ENCODE peak calls at places on chromosomes 13 and 19, in eight cellular contexts. F is fibroblast of lung, D is GM23338, L is neuronal stem cell, U is IMR-90, P is neural progenitor cell, E is GM23248, M is astrocyte. Z is an unnamed sample.

GRCh38 chr19:7658219-7658686 is 10.6 kb upstream of the RETN start:
- DNase-seq in F (no peak), D (peak), L (no peak), U (no peak), P (peak), E (peak), M (no peak), Z (peak)

GRCh38 chr13:99366075-99366987 is 59.1 kb upstream of the GPR183 start:
- DNase-seq in F (no peak), D (no peak), L (no peak), U (no peak), P (no peak), E (no peak), M (no peak), Z (no peak)

GRCh38 chr19:35138305-35138799 is 272 bp upstream of the FXYD1 start:
- DNase-seq in F (peak), D (no peak), L (no peak), U (no peak), P (no peak), E (no peak), M (no peak), Z (no peak)

GRCh38 chr13:49183672-49184315 is 36.3 kb upstream of the MLNR start:
- DNase-seq in F (no peak), D (no peak), L (no peak), U (peak), P (no peak), E (peak), M (no peak), Z (peak)

GRCh38 chr19:21238670-21239069 is 90.5 kb downstream of the ZNF708 start:
- DNase-seq in F (no peak), D (no peak), L (no peak), U (no peak), P (no peak), E (no peak), M (no peak), Z (no peak)

GRCh38 chr19:4913996-4914735 is 4.9 kb downstream of the UHRF1 start:
- DNase-seq in F (peak), D (no peak), L (no peak), U (peak), P (no peak), E (peak), M (peak), Z (peak)

GRCh38 chr13:23805015-23805583 is 84.1 kb downstream of the MIPEP start:
- DNase-seq in F (no peak), D (no peak), L (no peak), U (no peak), P (no peak), E (no peak), M (no peak), Z (no peak)

GRCh38 chr13:66264976-66265375 is 965.2 kb downstream of the PCDH9 start:
- DNase-seq in F (no peak), D (no peak), L (no peak), U (peak), P (peak), E (no peak), M (peak), Z (no peak)

GRCh38 chr13:91247768-91248167 is 99.7 kb upstream of the MIR17HG start:
- DNase-seq in F (peak), D (peak), L (peak), U (no peak), P (no peak), E (peak), M (no peak), Z (no peak)

GRCh38 chr19:36031308-36031707 is 1.4 kb downstream of the CLIP3 start:
- DNase-seq in F (no peak), D (no peak), L (no peak), U (no peak), P (no peak), E (no peak), M (no peak), Z (no peak)

GRCh38 chr19:42528354-42529247 is at the start of gene CEACAM1:
- DNase-seq in F (no peak), D (no peak), L (no peak), U (no peak), P (no peak), E (peak), M (no peak), Z (no peak)

GRCh38 chr13:82165396-82166174 is 1716.7 kb downstream of the SLITRK1 start:
- DNase-seq in F (no peak), D (no peak), L (no peak), U (no peak), P (no peak), E (no peak), M (no peak), Z (no peak)

GRCh38 chr13:48317511-48317981 is 14.0 kb downstream of the RB1 start:
- DNase-seq in F (no peak), D (no peak), L (no peak), U (no peak), P (no peak), E (no peak), M (no peak), Z (no peak)

GRCh38 chr13:79090552-79091159 is 315.4 kb downstream of the RBM26 start:
- DNase-seq in F (no peak), D (peak), L (no peak), U (no peak), P (no peak), E (no peak), M (no peak), Z (no peak)

GRCh38 chr13:41177616-41178015 is 16.8 kb downstream of the KBTBD7 start:
- DNase-seq in F (no peak), D (no peak), L (no peak), U (no peak), P (no peak), E (peak), M (no peak), Z (no peak)

GRCh38 chr13:87153371-87153770 is 517.8 kb upstream of the SLITRK5 start:
- DNase-seq in F (no peak), D (no peak), L (no peak), U (no peak), P (no peak), E (no peak), M (no peak), Z (no peak)

GRCh38 chr13:114145256-114145655 is 12.8 kb upstream of the RASA3 start:
- DNase-seq in F (no peak), D (no peak), L (no peak), U (no peak), P (peak), E (no peak), M (no peak), Z (no peak)

GRCh38 chr13:106213028-106213427 is 322.4 kb downstream of the EFNB2 start:
- DNase-seq in F (no peak), D (peak), L (peak), U (no peak), P (peak), E (no peak), M (no peak), Z (no peak)

GRCh38 chr13:113792821-113793717 is 34.0 kb downstream of the TMEM255B start:
- DNase-seq in F (no peak), D (no peak), L (no peak), U (no peak), P (no peak), E (peak), M (no peak), Z (no peak)

GRCh38 chr13:114035583-114036501 is 62.0 kb upstream of the C13orf46 start:
- DNase-seq in F (peak), D (no peak), L (no peak), U (peak), P (peak), E (peak), M (peak), Z (no peak)

GRCh38 chr19:24049537-24049936 is 37.5 kb upstream of the ZNF254 start:
- DNase-seq in F (no peak), D (no peak), L (no peak), U (no peak), P (no peak), E (no peak), M (no peak), Z (no peak)

GRCh38 chr13:93963266-93964131 is 516.0 kb downstream of the DCT start:
- DNase-seq in F (peak), D (no peak), L (no peak), U (peak), P (no peak), E (peak), M (peak), Z (peak)

GRCh38 chr13:113272791-113273190 is 24.2 kb upstream of the LAMP1 start:
- DNase-seq in F (no peak), D (no peak), L (no peak), U (no peak), P (no peak), E (no peak), M (no peak), Z (no peak)

GRCh38 chr13:113059891-113060290 is 45.7 kb upstream of the F7 start:
- DNase-seq in F (no peak), D (peak), L (no peak), U (no peak), P (no peak), E (no peak), M (no peak), Z (no peak)

GRCh38 chr13:66879971-66880370 is 350.2 kb downstream of the PCDH9 start:
- DNase-seq in F (no peak), D (no peak), L (no peak), U (no peak), P (no peak), E (no peak), M (no peak), Z (no peak)

GRCh38 chr19:46181386-46181774 is 33.3 kb downstream of the IGFL2 start:
- DNase-seq in F (peak), D (no peak), L (no peak), U (peak), P (no peak), E (peak), M (peak), Z (no peak)

GRCh38 chr13:96075953-96076543 is 13.9 kb upstream of the HS6ST3 start:
- DNase-seq in F (peak), D (peak), L (no peak), U (peak), P (no peak), E (peak), M (no peak), Z (peak)

DNA sequence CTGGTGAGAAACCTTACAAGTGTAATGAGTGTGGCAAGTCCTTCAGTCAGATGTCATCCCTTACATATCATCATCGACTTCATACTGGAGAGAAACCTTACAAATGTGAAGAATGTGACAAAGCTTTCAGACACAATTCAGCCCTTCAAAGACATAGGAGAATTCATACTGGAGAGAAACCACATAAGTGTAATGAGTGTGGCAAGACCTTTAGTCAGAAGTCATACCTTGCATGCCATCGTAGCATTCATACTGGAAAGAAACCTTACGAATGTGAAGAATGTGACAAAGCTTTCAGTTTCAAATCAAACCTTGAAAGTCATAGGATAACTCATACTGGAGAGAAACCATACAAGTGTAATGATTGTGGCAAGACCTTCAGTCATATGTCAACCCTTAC is 13.6 kb upstream of the ZNF765 start:
- DNase-seq in F (no peak), D (no peak), L (no peak), U (no peak), P (no peak), E (no peak), M (no peak), Z (no peak)
- H3K4me3 ChIP-seq in F (no peak), D (no peak), L (no peak), U (no peak), P (no peak), E (no peak), M (no peak), Z (no peak)

GRCh38 chr19:3345850-3346460 is 20.4 kb upstream of the NFIC start:
- DNase-seq in F (no peak), D (no peak), L (no peak), U (no peak), P (no peak), E (no peak), M (no peak), Z (no peak)

GRCh38 chr19:3344608-3345598 is 21.5 kb upstream of the NFIC start:
- DNase-seq in F (no peak), D (no peak), L (no peak), U (no peak), P (no peak), E (no peak), M (no peak), Z (no peak)

GRCh38 chr19:3348042-3348441 is 18.3 kb upstream of the NFIC start:
- DNase-seq in F (no peak), D (no peak), L (no peak), U (no peak), P (no peak), E (no peak), M (no peak), Z (no peak)

GRCh38 chr19:3343619-3344502 is 22.5 kb upstream of the NFIC start:
- DNase-seq in F (peak), D (peak), L (no peak), U (peak), P (no peak), E (peak), M (peak), Z (peak)

GRCh38 chr19:3346677-3347353 is 19.6 kb upstream of the NFIC start:
- DNase-seq in F (peak), D (no peak), L (no peak), U (no peak), P (no peak), E (peak), M (no peak), Z (no peak)
- H3K27ac ChIP-seq in F (peak), D (no peak), L (no peak), U (no peak), P (no peak), E (peak), M (no peak), Z (no peak)

GRCh38 chr13:31204592-31204991 is 4.8 kb downstream of the B3GLCT start:
- DNase-seq in F (peak), D (no peak), L (no peak), U (peak), P (no peak), E (peak), M (peak), Z (peak)
- H3K4me2 ChIP-seq in F (no peak), D (no peak), L (no peak), U (no peak), P (no peak), E (peak), M (peak), Z (no peak)

GRCh38 chr19:40419780-40420179 is 6.0 kb downstream of the SERTAD1 start:
- DNase-seq in F (no peak), D (no peak), L (no peak), U (no peak), P (no peak), E (no peak), M (no peak), Z (no peak)

GRCh38 chr19:40421468-40421778 is 4.4 kb downstream of the SERTAD1 start:
- DNase-seq in F (no peak), D (no peak), L (no peak), U (no peak), P (no peak), E (no peak), M (no peak), Z (no peak)

GRCh38 chr19:40422428-40423226 is 3.2 kb downstream of the SERTAD1 start:
- DNase-seq in F (no peak), D (no peak), L (no peak), U (no peak), P (no peak), E (no peak), M (no peak), Z (no peak)

GRCh38 chr19:40420451-40420765 is 5.4 kb downstream of the SERTAD1 start:
- DNase-seq in F (no peak), D (no peak), L (no peak), U (no peak), P (no peak), E (no peak), M (no peak), Z (no peak)

GRCh38 chr19:40420766-40421467 is 4.9 kb downstream of the SERTAD1 start:
- DNase-seq in F (peak), D (peak), L (peak), U (peak), P (peak), E (peak), M (peak), Z (peak)
- H3K4me3 ChIP-seq in F (peak), D (peak), L (peak), U (peak), P (peak), E (peak), M (peak), Z (peak)

DNA sequence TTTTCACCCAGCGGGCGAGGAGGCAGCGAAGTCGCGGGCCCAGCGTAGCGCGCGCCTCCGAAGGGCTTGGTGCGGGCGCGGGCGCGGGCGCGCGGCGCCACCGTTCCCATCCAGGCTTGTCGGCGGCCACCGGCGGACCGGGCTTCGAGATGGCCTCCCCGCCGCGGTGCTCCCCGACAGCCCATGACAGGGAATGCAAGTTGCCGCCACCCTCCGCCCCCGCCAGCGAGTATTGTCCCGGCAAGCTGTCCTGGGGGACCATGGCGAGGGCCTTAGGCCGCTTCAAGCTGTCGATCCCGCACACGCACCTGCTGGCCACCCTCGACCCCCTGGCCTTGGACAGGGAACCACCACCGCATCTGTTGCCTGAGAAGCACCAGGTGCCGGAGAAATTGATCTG is at the start of gene WDR88:
- DNase-seq in F (no peak), D (peak), L (no peak), U (no peak), P (no peak), E (no peak), M (no peak), Z (no peak)
- H3K27ac ChIP-seq in F (no peak), D (no peak), L (no peak), U (no peak), P (no peak), E (no peak), M (no peak), Z (no peak)

Z was measured in mesendoderm.